ENCODE peak calls at places on chromosomes 13 and 19, in five cellular contexts. One of them, this sample, is unnamed.

GRCh38 chr13:23516706-23517105 is 53.5 kb upstream of the TNFRSF19 start:
- ATAC-seq in upper lobe of right lung: no peak
- ATAC-seq in Panc1: no peak
- ATAC-seq in activated T-cell treated with anti-CD3 and anti-CD28 coated beads, Interleukin-2, amount 50 U/mL, for 4 hours: no peak
- ATAC-seq in activated naive CD8-positive, alpha-beta T cell treated with anti-CD3 and anti-CD28 coated beads, Interleukin-2, amount 10 ng/mL, durations not matched to agents 7 days and 5 days: no peak
- ATAC-seq in this sample: no peak

GRCh38 chr19:34430738-34431625 is 2.8 kb downstream of the UBA2 start:
- ATAC-seq in activated naive CD8-positive, alpha-beta T cell treated with anti-CD3 and anti-CD28 coated beads, Interleukin-2, amount 10 ng/mL, durations not matched to agents 7 days and 5 days: peak
- ATAC-seq in upper lobe of right lung: peak
- ATAC-seq in Panc1: no peak
- ATAC-seq in activated T-cell treated with anti-CD3 and anti-CD28 coated beads, Interleukin-2, amount 50 U/mL, for 4 hours: peak
- ATAC-seq in this sample: no peak

GRCh38 chr19:6987850-6988249 is 33.4 kb downstream of the MBD3L2B start:
- ATAC-seq in activated naive CD8-positive, alpha-beta T cell treated with anti-CD3 and anti-CD28 coated beads, Interleukin-2, amount 10 ng/mL, durations not matched to agents 7 days and 5 days: no peak
- ATAC-seq in Panc1: no peak
- ATAC-seq in upper lobe of right lung: peak
- ATAC-seq in activated T-cell treated with anti-CD3 and anti-CD28 coated beads, Interleukin-2, amount 50 U/mL, for 4 hours: no peak
- ATAC-seq in this sample: no peak

GRCh38 chr19:41866284-41866683 is 6.2 kb downstream of the RPS19 start:
- ATAC-seq in Panc1: no peak
- ATAC-seq in activated T-cell treated with anti-CD3 and anti-CD28 coated beads, Interleukin-2, amount 50 U/mL, for 4 hours: peak
- ATAC-seq in activated naive CD8-positive, alpha-beta T cell treated with anti-CD3 and anti-CD28 coated beads, Interleukin-2, amount 10 ng/mL, durations not matched to agents 7 days and 5 days: no peak
- ATAC-seq in upper lobe of right lung: no peak
- ATAC-seq in this sample: no peak

GRCh38 chr19:7921302-7921954 is 1.3 kb downstream of the SNAPC2 start:
- ATAC-seq in upper lobe of right lung: no peak
- ATAC-seq in Panc1: no peak
- ATAC-seq in activated naive CD8-positive, alpha-beta T cell treated with anti-CD3 and anti-CD28 coated beads, Interleukin-2, amount 10 ng/mL, durations not matched to agents 7 days and 5 days: no peak
- ATAC-seq in activated T-cell treated with anti-CD3 and anti-CD28 coated beads, Interleukin-2, amount 50 U/mL, for 4 hours: no peak
- ATAC-seq in this sample: no peak

GRCh38 chr13:83824561-83824960 is 57.7 kb downstream of the SLITRK1 start:
- ATAC-seq in Panc1: no peak
- ATAC-seq in activated naive CD8-positive, alpha-beta T cell treated with anti-CD3 and anti-CD28 coated beads, Interleukin-2, amount 10 ng/mL, durations not matched to agents 7 days and 5 days: no peak
- ATAC-seq in activated T-cell treated with anti-CD3 and anti-CD28 coated beads, Interleukin-2, amount 50 U/mL, for 4 hours: no peak
- ATAC-seq in upper lobe of right lung: no peak
- ATAC-seq in this sample: no peak

GRCh38 chr13:80040219-80040976 is 300.5 kb downstream of the SPRY2 start:
- ATAC-seq in upper lobe of right lung: peak
- ATAC-seq in Panc1: peak
- ATAC-seq in activated naive CD8-positive, alpha-beta T cell treated with anti-CD3 and anti-CD28 coated beads, Interleukin-2, amount 10 ng/mL, durations not matched to agents 7 days and 5 days: no peak
- ATAC-seq in activated T-cell treated with anti-CD3 and anti-CD28 coated beads, Interleukin-2, amount 50 U/mL, for 4 hours: no peak
- ATAC-seq in this sample: peak

GRCh38 chr13:20254076-20254475 is 22.0 kb upstream of the GJB6 start:
- ATAC-seq in Panc1: no peak
- ATAC-seq in activated naive CD8-positive, alpha-beta T cell treated with anti-CD3 and anti-CD28 coated beads, Interleukin-2, amount 10 ng/mL, durations not matched to agents 7 days and 5 days: no peak
- ATAC-seq in activated T-cell treated with anti-CD3 and anti-CD28 coated beads, Interleukin-2, amount 50 U/mL, for 4 hours: no peak
- ATAC-seq in upper lobe of right lung: no peak
- ATAC-seq in this sample: no peak

GRCh38 chr13:114015608-114016295 is 41.9 kb upstream of the C13orf46 start:
- ATAC-seq in upper lobe of right lung: peak
- ATAC-seq in activated T-cell treated with anti-CD3 and anti-CD28 coated beads, Interleukin-2, amount 50 U/mL, for 4 hours: no peak
- ATAC-seq in activated naive CD8-positive, alpha-beta T cell treated with anti-CD3 and anti-CD28 coated beads, Interleukin-2, amount 10 ng/mL, durations not matched to agents 7 days and 5 days: no peak
- ATAC-seq in Panc1: no peak
- ATAC-seq in this sample: peak

GRCh38 chr13:46630419-46631183 is 77.6 kb downstream of the LRCH1 start:
- ATAC-seq in Panc1: no peak
- ATAC-seq in upper lobe of right lung: no peak
- ATAC-seq in activated naive CD8-positive, alpha-beta T cell treated with anti-CD3 and anti-CD28 coated beads, Interleukin-2, amount 10 ng/mL, durations not matched to agents 7 days and 5 days: no peak
- ATAC-seq in activated T-cell treated with anti-CD3 and anti-CD28 coated beads, Interleukin-2, amount 50 U/mL, for 4 hours: no peak
- ATAC-seq in this sample: no peak

This sample was measured in esophagus mucosa.